ENCODE peak calls at places on chromosomes 4 and X, in eight cellular contexts. V is CD8-positive, alpha-beta T cell; H is adrenal gland; F is kidney; I is gastrocnemius medialis; S is prostate gland; A is tibial artery; N is lung. O is an unnamed sample.

GRCh38 chr4:7392438-7393374 is 42.0 kb downstream of the PSAPL1 start:
- DNase-seq in V (no peak), F (no peak), N (no peak), H (no peak), I (no peak), A (peak), S (no peak), O (no peak)

GRCh38 chr4:7861440-7861881 is 78.2 kb downstream of the AFAP1 start:
- DNase-seq in H (no peak), S (no peak), V (no peak), F (no peak), A (no peak), N (no peak), I (no peak), O (no peak)

GRCh38 chr4:36111180-36111579 is 133.1 kb downstream of the ARAP2 start:
- DNase-seq in S (no peak), H (no peak), I (no peak), F (no peak), A (no peak), N (no peak), V (no peak), O (no peak)

GRCh38 chr4:1243451-1244080 is 5.4 kb downstream of the CTBP1 start:
- DNase-seq in H (peak), V (no peak), A (peak), N (no peak), I (no peak), F (no peak), S (no peak), O (peak)

GRCh38 chr4:15455290-15455689 is 14.4 kb upstream of the CC2D2A start:
- DNase-seq in I (peak), H (peak), F (peak), V (no peak), N (no peak), S (no peak), A (peak), O (peak)

GRCh38 chr4:35038079-35038805 is 1206.1 kb downstream of the ARAP2 start:
- DNase-seq in A (no peak), H (no peak), S (no peak), N (no peak), F (peak), I (no peak), V (no peak), O (no peak)

GRCh38 chrX:37380920-37381319 is 31.8 kb downstream of the PRRG1 start:
- DNase-seq in A (no peak), N (no peak), F (no peak), H (no peak), S (peak), V (no peak), I (no peak), O (no peak)

GRCh38 chrX:19604375-19604774 is 89.1 kb upstream of the MAP3K15 start:
- DNase-seq in I (no peak), H (no peak), S (no peak), F (no peak), N (no peak), A (no peak), V (no peak), O (no peak)

GRCh38 chrX:23804578-23804977 is 21.6 kb downstream of the SAT1 start:
- DNase-seq in F (no peak), V (no peak), N (no peak), A (no peak), S (no peak), I (no peak), H (no peak), O (no peak)

GRCh38 chr4:159487284-159487747 is 384.4 kb downstream of the RAPGEF2 start:
- DNase-seq in V (no peak), N (no peak), A (no peak), S (peak), F (no peak), I (no peak), H (peak), O (no peak)

GRCh38 chr4:79588679-79589078 is 180.7 kb upstream of the GK2 start:
- DNase-seq in V (no peak), N (no peak), S (no peak), H (no peak), A (no peak), F (no peak), I (no peak), O (no peak)

GRCh38 chr4:109729155-109729562 is 711 bp downstream of the PLA2G12A start:
- DNase-seq in H (no peak), F (no peak), N (peak), A (no peak), I (no peak), S (no peak), V (no peak), O (no peak)

GRCh38 chrX:146243071-146243470 is 425.4 kb downstream of the SLITRK2 start:
- DNase-seq in H (no peak), A (no peak), F (no peak), S (no peak), V (no peak), N (no peak), I (no peak), O (no peak)

GRCh38 chr4:84803720-84804119 is 162.8 kb downstream of the WDFY3 start:
- DNase-seq in F (no peak), A (no peak), V (no peak), H (no peak), S (no peak), N (no peak), I (no peak), O (no peak)

GRCh38 chr4:144584428-144584827 is 61.5 kb upstream of the HHIP start:
- DNase-seq in S (no peak), N (no peak), I (no peak), F (no peak), V (no peak), A (no peak), H (no peak), O (no peak)

GRCh38 chrX:73913580-73913979 is 350.6 kb downstream of the CHIC1 start:
- DNase-seq in A (no peak), F (no peak), S (no peak), N (no peak), H (peak), I (no peak), V (no peak), O (peak)

GRCh38 chr4:185717018-185717726 is 94.8 kb downstream of the SORBS2 start:
- DNase-seq in V (no peak), H (peak), N (no peak), S (no peak), F (no peak), A (no peak), I (no peak), O (no peak)

GRCh38 chr4:174663254-174663653 is 141.0 kb upstream of the HPGD start:
- DNase-seq in S (no peak), N (no peak), I (no peak), V (no peak), A (no peak), H (no peak), F (no peak), O (no peak)

GRCh38 chrX:70171636-70172035 is 5.6 kb upstream of the DGAT2L6 start:
- DNase-seq in S (no peak), V (no peak), A (no peak), H (no peak), N (no peak), F (no peak), I (no peak), O (no peak)

GRCh38 chr4:145804134-145804533 is 124.2 kb downstream of the C4orf51 start:
- DNase-seq in A (no peak), H (peak), I (no peak), N (no peak), F (no peak), V (no peak), S (peak), O (peak)

GRCh38 chr4:120829113-120829831 is 93.3 kb downstream of the PRDM5 start:
- DNase-seq in A (no peak), V (no peak), I (no peak), H (no peak), N (no peak), S (no peak), F (no peak), O (no peak)

GRCh38 chrX:15366507-15367352 is 17.5 kb downstream of the VEGFD start:
- DNase-seq in I (no peak), F (no peak), A (no peak), V (no peak), N (no peak), S (no peak), H (no peak), O (no peak)

GRCh38 chrX:38803286-38803608 is 2.0 kb downstream of the MID1IP1 start:
- DNase-seq in F (no peak), A (no peak), S (no peak), I (no peak), N (no peak), V (no peak), H (no peak), O (no peak)

GRCh38 chrX:144334577-144334976 is 450.7 kb downstream of the UBE2NL start:
- DNase-seq in S (no peak), V (no peak), A (no peak), F (no peak), I (no peak), N (no peak), H (no peak), O (no peak)

GRCh38 chr4:66972087-66972486 is 573.2 kb downstream of the CENPC start:
- DNase-seq in N (no peak), H (no peak), I (no peak), A (no peak), V (no peak), S (no peak), F (no peak), O (no peak)

GRCh38 chr4:2696423-2696822 is 59.7 kb downstream of the TNIP2 start:
- DNase-seq in I (no peak), V (no peak), N (no peak), H (no peak), S (no peak), A (no peak), F (no peak), O (no peak)

GRCh38 chr4:92678292-92678691 is 374.5 kb downstream of the GRID2 start:
- DNase-seq in I (no peak), H (no peak), N (no peak), F (no peak), V (no peak), S (no peak), A (no peak), O (no peak)

GRCh38 chrX:111259559-111259958 is 10.7 kb downstream of the CAPN6 start:
- DNase-seq in F (no peak), I (no peak), A (no peak), N (no peak), S (no peak), V (no peak), H (no peak), O (no peak)

GRCh38 chrX:11629593-11630211 is 36.0 kb downstream of the ARHGAP6 start:
- DNase-seq in I (peak), F (no peak), V (no peak), S (no peak), A (peak), N (no peak), H (no peak), O (peak)

DNA sequence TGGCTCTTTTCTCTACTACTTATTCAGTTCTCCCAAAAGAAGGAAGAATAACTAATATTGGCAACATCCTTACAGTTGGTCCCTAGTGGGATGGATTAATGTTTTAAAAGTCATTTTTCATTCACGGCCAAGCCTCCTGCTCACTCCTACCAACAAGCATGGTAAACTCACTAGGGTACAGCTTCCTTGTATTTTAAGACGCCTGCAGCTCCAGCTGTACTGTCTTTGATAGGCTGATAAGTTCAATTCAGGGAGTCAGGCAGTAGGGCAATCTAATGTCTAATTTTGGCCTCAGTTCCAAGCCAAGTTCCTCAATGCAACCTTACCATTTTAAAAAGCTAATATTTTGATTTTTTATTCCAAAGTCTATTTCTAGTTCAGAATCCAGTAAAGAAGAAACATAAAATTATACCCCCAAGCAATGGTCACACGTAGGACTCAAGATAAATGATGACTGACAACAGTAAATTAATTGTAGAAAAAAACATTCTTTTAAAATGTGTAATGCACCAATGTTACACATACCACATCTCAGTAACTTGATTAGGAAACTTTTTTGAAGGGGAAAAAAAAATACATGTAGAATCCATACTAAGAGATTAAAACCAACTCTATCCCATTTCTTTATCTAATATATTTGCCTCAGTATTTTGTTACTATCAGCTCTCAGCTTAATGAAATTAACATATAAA is 9.3 kb downstream of the LCORL start:
- DNase-seq in F (no peak), I (no peak), V (no peak), S (no peak), H (no peak), N (no peak), A (no peak), O (no peak)
- H3K27ac ChIP-seq in F (no peak), I (no peak), V (no peak), S (no peak), H (no peak), N (no peak), A (no peak), O (no peak)

DNA sequence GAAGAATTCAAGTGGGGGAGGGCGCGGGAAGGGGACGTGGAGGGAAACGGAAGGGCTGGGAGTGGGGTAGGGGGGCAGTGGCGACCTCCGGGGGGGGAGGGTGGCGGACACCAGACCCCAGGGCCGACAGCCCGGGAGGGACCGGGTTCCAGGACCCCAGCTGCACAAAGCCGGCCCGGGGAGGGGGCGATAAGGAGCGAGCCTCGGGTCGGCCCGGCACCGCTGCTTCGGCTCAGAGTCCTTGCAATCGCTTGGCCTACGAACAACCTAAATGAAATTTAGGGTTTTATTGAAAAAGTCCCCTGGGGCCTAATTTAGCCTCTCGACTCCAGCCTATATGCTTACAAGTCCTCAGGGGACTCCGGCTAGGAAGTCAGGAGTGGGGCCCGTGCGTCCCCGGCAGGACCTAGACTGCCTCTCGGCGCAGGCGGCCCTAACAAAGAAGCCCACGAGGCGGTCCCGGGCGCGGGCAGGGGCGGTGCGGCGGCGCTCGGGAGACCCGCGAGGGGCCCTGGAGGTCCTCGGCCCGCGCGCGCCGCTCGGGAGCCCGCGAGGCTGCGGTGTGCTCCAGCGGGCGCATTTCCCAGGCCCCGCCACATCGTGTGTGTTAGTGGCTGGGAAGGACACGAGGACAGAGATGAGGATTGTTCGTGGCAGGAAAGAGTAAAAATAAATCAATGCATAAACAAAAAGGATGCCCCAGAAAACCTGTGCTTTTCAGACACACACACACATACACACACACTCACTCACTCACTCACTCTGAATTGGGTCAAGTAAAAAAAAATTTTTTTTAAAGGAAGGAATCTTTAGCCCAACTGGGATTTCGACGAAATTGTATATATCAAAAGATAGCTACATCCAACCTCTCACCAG is 70.0 kb downstream of the MGST2 start:
- DNase-seq in V (no peak), I (no peak), H (peak), S (peak), A (no peak), F (peak), N (no peak), O (no peak)
- H3K4me3 ChIP-seq in V (peak), I (peak), H (no peak), S (peak), A (peak), F (peak), N (no peak), O (peak)

DNA sequence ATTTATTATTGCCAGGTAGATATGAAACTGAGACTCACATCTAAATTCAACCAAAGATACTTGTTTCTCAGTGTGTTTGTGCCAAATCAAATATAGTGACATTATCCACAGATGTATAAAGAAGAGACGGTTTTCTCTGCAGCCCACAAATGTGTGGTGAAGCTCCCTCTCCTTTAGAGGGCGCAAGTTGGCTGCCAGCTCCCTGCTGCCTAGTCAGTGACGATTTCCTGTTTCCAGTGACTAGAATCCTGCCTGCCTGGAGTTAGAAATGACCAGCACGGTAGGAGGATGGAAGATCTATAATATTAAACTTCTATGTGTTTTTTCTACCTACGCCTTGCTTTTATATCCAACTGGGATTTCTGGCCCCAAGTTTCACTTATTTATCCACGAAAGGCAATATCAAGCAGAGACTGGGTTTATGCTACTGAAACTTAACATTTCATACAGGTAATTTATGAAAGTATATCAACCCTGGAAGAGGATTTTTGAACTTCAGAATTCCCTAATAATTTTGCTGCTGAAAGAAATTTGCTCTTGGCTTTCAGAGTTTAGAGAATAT is 1793.7 kb upstream of the TENM3 start:
- DNase-seq in I (no peak), F (no peak), A (no peak), H (peak), V (no peak), S (no peak), N (no peak), O (no peak)
- TF ChIP-seq CTCF in I (no peak), F (peak), A (no peak), H (peak), V (no peak), S (no peak), N (no peak), O (peak)

GRCh38 chrX:129682979-129683378 is 28.2 kb upstream of the APLN start:
- DNase-seq in V (no peak), N (no peak), I (no peak), S (no peak), H (no peak), F (no peak), A (no peak), O (no peak)

GRCh38 chrX:129678176-129678880 is 23.6 kb upstream of the APLN start:
- DNase-seq in N (peak), I (no peak), F (peak), A (peak), V (peak), H (peak), S (no peak), O (no peak)

GRCh38 chrX:129679856-129680255 is 25.1 kb upstream of the APLN start:
- DNase-seq in V (no peak), A (no peak), H (no peak), I (no peak), F (no peak), S (peak), N (no peak), O (no peak)

DNA sequence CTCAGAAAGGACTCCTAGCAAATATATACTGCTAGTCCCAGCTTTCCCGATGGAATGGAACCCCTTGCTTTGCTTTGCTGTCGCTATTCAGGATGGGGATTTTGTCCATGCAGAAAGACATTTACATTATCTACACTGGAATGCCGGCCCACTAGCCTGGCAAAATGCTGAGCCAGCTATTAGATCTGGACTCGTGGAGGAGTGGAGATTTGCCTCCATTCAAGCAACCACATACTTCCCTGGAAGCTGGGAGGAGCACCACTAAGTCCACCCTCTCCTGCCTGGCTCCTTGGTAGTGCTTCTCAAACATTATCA is 24.1 kb upstream of the APLN start:
- DNase-seq in F (no peak), V (no peak), S (no peak), A (no peak), H (no peak), I (no peak), N (no peak), O (no peak)
- H3K27ac ChIP-seq in F (peak), V (no peak), S (peak), A (peak), H (no peak), I (peak), N (no peak), O (peak)

GRCh38 chr4:56757821-56758400 is 63.6 kb downstream of the SPINK2 start:
- DNase-seq in S (peak), N (peak), H (peak), A (peak), V (peak), F (peak), I (no peak), O (no peak)
- H3K4me3 ChIP-seq in S (no peak), N (no peak), H (no peak), A (no peak), V (peak), F (no peak), I (no peak), O (no peak)

GRCh38 chrX:50081282-50081955 is 119.4 kb downstream of the AKAP4 start:
- DNase-seq in F (peak), I (peak), N (peak), H (peak), V (no peak), S (peak), A (no peak), O (no peak)
- TF ChIP-seq CTCF in F (peak), I (no peak), N (no peak), H (no peak), V (no peak), S (no peak), A (peak), O (peak)

DNA sequence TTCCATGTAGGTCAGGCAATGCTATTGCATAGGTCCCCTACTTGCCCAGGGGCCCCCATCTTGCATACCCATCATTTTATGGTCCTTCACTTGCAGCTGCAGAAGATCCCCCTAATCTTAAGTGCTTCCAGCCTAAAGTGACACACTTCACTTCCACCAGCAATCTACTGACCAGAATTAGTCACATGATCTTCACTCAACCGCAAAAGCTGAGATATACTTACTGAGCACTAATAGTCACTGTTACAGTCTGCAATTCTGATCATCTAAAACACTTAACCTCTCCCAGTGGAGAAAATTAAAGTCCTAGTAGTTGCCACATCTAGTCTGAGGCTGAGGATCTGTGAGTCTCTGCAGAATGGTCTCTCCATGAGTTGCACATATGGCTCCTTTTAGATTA is 82.1 kb downstream of the AREG start:
- DNase-seq in F (no peak), S (no peak), N (no peak), A (no peak), H (no peak), I (no peak), V (no peak), O (no peak)
- H3K27ac ChIP-seq in F (no peak), S (no peak), N (no peak), A (no peak), H (no peak), I (no peak), V (no peak), O (no peak)

DNA sequence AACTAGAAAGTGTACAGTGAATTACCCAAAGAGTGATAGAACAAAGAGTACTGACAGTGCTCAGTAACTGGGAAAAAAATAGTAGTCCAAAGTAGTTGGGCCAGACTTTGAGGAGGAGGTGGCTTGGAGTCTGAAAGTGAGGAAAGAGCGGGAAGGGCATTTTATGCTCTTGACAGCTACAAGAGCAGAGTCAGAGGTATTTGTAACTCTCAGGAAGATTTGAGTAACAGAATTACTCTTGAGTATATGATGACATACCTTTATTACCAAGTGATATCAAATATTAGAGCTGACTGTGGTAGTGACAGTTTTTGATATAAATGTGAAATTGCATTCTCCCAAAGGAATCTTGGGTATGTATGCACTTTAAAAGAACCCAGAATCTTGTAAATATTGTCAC is 2.2 kb downstream of the SLAIN2 start:
- DNase-seq in I (no peak), V (no peak), S (no peak), A (no peak), F (no peak), H (no peak), N (no peak), O (no peak)
- H3K4me3 ChIP-seq in I (peak), V (no peak), S (peak), A (peak), F (peak), H (no peak), N (no peak), O (no peak)

O was measured in tibial nerve.